ENCODE peak calls at places on chromosomes 2 and 18, in five cellular contexts. One of them, this sample, is unnamed.

GRCh38 chr2:65367517-65367916 is 64.9 kb downstream of the SPRED2 start:
- DNase-seq in HepG2: no peak
- DNase-seq in A549: peak
- DNase-seq in GM12878: no peak
- DNase-seq in K562: peak
- DNase-seq in this sample: no peak

GRCh38 chr18:62710417-62710816 is 4.9 kb upstream of the PHLPP1 start:
- DNase-seq in K562: no peak
- DNase-seq in GM12878: no peak
- DNase-seq in A549: no peak
- DNase-seq in HepG2: no peak
- DNase-seq in this sample: no peak

GRCh38 chr2:102224824-102225739 is 38.3 kb downstream of the IL1RL2 start:
- DNase-seq in A549: no peak
- DNase-seq in K562: no peak
- DNase-seq in HepG2: peak
- DNase-seq in GM12878: no peak
- DNase-seq in this sample: no peak

GRCh38 chr2:69226886-69227285 is 160.1 kb downstream of the GFPT1 start:
- DNase-seq in K562: no peak
- DNase-seq in HepG2: no peak
- DNase-seq in A549: no peak
- DNase-seq in GM12878: no peak
- DNase-seq in this sample: no peak

GRCh38 chr18:21439453-21439852 is 161.1 kb downstream of the ESCO1 start:
- DNase-seq in K562: no peak
- DNase-seq in A549: no peak
- DNase-seq in GM12878: no peak
- DNase-seq in HepG2: peak
- DNase-seq in this sample: no peak

GRCh38 chr18:24270937-24271380 is 126.7 kb downstream of the OSBPL1A start:
- DNase-seq in A549: no peak
- DNase-seq in GM12878: no peak
- DNase-seq in K562: no peak
- DNase-seq in HepG2: no peak
- DNase-seq in this sample: peak

GRCh38 chr2:10885479-10885863 is 26.3 kb upstream of the KCNF1 start:
- DNase-seq in HepG2: no peak
- DNase-seq in K562: no peak
- DNase-seq in GM12878: no peak
- DNase-seq in A549: no peak
- DNase-seq in this sample: no peak

GRCh38 chr2:25276569-25277465 is 64.9 kb downstream of the DNMT3A start:
- DNase-seq in A549: peak
- DNase-seq in GM12878: no peak
- DNase-seq in K562: peak
- DNase-seq in HepG2: no peak
- DNase-seq in this sample: peak

GRCh38 chr2:19667085-19667484 is 234.7 kb downstream of the TTC32 start:
- DNase-seq in HepG2: no peak
- DNase-seq in GM12878: no peak
- DNase-seq in A549: peak
- DNase-seq in K562: no peak
- DNase-seq in this sample: peak

GRCh38 chr2:47616506-47616905 is 166.4 kb upstream of the MSH6 start:
- DNase-seq in A549: no peak
- DNase-seq in HepG2: no peak
- DNase-seq in K562: no peak
- DNase-seq in GM12878: no peak
- DNase-seq in this sample: no peak

GRCh38 chr2:100767224-100767653 is 52.7 kb upstream of the NPAS2 start:
- DNase-seq in A549: no peak
- DNase-seq in K562: no peak
- DNase-seq in GM12878: no peak
- DNase-seq in HepG2: no peak
- DNase-seq in this sample: no peak

GRCh38 chr2:37984176-37984575 is 59.1 kb downstream of the RMDN2 start:
- DNase-seq in HepG2: no peak
- DNase-seq in GM12878: no peak
- DNase-seq in K562: no peak
- DNase-seq in A549: no peak
- DNase-seq in this sample: no peak

GRCh38 chr18:76678248-76678647 is 144.1 kb upstream of the ZNF236 start:
- DNase-seq in A549: no peak
- DNase-seq in K562: no peak
- DNase-seq in GM12878: no peak
- DNase-seq in HepG2: no peak
- DNase-seq in this sample: no peak

GRCh38 chr2:228535396-228535795 is 353.9 kb upstream of the SPHKAP start:
- DNase-seq in K562: no peak
- DNase-seq in A549: no peak
- DNase-seq in GM12878: no peak
- DNase-seq in HepG2: peak
- DNase-seq in this sample: peak

GRCh38 chr2:45874324-45874723 is 222.8 kb downstream of the PRKCE start:
- DNase-seq in K562: no peak
- DNase-seq in GM12878: no peak
- DNase-seq in HepG2: no peak
- DNase-seq in A549: no peak
- DNase-seq in this sample: no peak

GRCh38 chr2:186126181-186126580 is 359.9 kb upstream of the ZC3H15 start:
- DNase-seq in GM12878: no peak
- DNase-seq in K562: no peak
- DNase-seq in A549: no peak
- DNase-seq in HepG2: no peak
- DNase-seq in this sample: no peak

GRCh38 chr2:148947299-148947698 is 72.3 kb downstream of the KIF5C start:
- DNase-seq in HepG2: no peak
- DNase-seq in A549: no peak
- DNase-seq in K562: no peak
- DNase-seq in GM12878: no peak
- DNase-seq in this sample: no peak

GRCh38 chr2:2823061-2823753 is 492.1 kb upstream of the MYT1L start:
- DNase-seq in K562: no peak
- DNase-seq in GM12878: no peak
- DNase-seq in A549: no peak
- DNase-seq in HepG2: no peak
- DNase-seq in this sample: no peak

GRCh38 chr2:241635756-241636155 is 1.2 kb downstream of the THAP4 start:
- DNase-seq in A549: peak
- DNase-seq in GM12878: no peak
- DNase-seq in K562: peak
- DNase-seq in HepG2: peak
- DNase-seq in this sample: no peak

GRCh38 chr2:158045362-158045761 is 56.3 kb upstream of the UPP2 start:
- DNase-seq in HepG2: peak
- DNase-seq in K562: no peak
- DNase-seq in GM12878: no peak
- DNase-seq in A549: no peak
- DNase-seq in this sample: peak
- TF ChIP-seq JUNB in HepG2: no peak
- TF ChIP-seq JUNB in K562: no peak
- TF ChIP-seq JUNB in GM12878: no peak
- TF ChIP-seq JUNB in A549: no peak
- TF ChIP-seq JUNB in this sample: no peak

GRCh38 chr18:56083097-56083865 is 495.3 kb upstream of the TCF4 start:
- DNase-seq in K562: no peak
- DNase-seq in HepG2: no peak
- DNase-seq in A549: no peak
- DNase-seq in GM12878: no peak
- DNase-seq in this sample: peak
- TF ChIP-seq CTCF in K562: no peak
- TF ChIP-seq CTCF in HepG2: no peak
- TF ChIP-seq CTCF in A549: no peak
- TF ChIP-seq CTCF in GM12878: no peak
- TF ChIP-seq CTCF in this sample: peak

DNA sequence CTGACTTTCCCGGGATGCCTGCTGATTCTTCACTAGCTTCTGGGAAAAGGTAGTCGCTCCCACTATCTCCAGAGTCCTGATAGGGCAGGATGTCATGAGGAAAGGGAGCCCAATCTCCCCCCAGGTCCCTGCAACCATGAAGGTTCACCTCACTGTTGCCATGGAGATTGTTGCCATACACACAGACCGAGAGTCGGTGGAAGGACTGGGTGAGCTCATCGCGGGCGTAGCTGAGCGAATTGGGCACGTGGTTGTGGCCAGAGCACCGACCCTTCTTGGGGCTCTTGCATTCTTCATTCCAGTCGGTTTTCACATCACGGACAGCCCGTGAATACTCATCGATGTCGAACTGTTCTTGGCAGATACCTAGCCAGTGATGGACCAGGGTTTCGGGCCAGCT is 97.4 kb downstream of the MEP1B start:
- DNase-seq in HepG2: no peak
- DNase-seq in GM12878: no peak
- DNase-seq in A549: no peak
- DNase-seq in K562: no peak
- DNase-seq in this sample: peak
- TF ChIP-seq JUNB in HepG2: no peak
- TF ChIP-seq JUNB in GM12878: no peak
- TF ChIP-seq JUNB in A549: no peak
- TF ChIP-seq JUNB in K562: no peak
- TF ChIP-seq JUNB in this sample: no peak

GRCh38 chr2:207046642-207047213 is 107.4 kb downstream of the CPO start:
- DNase-seq in A549: no peak
- DNase-seq in K562: no peak
- DNase-seq in GM12878: no peak
- DNase-seq in HepG2: no peak
- DNase-seq in this sample: no peak

GRCh38 chr2:207042841-207043240 is 103.5 kb downstream of the CPO start:
- DNase-seq in GM12878: no peak
- DNase-seq in K562: no peak
- DNase-seq in A549: no peak
- DNase-seq in HepG2: no peak
- DNase-seq in this sample: no peak

GRCh38 chr2:207045531-207045930 is 106.2 kb downstream of the CPO start:
- DNase-seq in HepG2: no peak
- DNase-seq in A549: no peak
- DNase-seq in GM12878: no peak
- DNase-seq in K562: no peak
- DNase-seq in this sample: no peak

GRCh38 chr2:207044380-207044779 is 105.1 kb downstream of the CPO start:
- DNase-seq in GM12878: no peak
- DNase-seq in HepG2: no peak
- DNase-seq in K562: no peak
- DNase-seq in A549: no peak
- DNase-seq in this sample: no peak

DNA sequence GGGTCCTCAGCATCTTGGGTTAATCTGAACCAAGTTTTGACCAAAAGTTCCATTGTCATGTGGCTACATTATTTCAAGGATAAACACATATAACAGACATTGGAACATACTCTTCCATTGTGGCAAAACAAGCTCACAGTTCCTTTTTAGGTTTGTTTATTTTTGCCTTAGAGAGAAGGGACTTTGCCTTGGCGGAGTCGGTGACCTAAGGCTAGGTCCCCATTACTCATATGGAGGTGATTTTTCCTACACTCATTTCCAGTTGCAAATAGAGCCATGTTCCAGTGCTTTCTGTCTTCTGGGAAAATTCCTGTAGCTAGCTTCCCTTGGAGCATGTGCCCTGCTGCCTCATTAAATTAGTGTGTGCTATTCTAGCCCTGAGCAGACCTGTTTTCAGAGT is 105.6 kb downstream of the CPO start:
- DNase-seq in K562: no peak
- DNase-seq in A549: no peak
- DNase-seq in HepG2: peak
- DNase-seq in GM12878: no peak
- DNase-seq in this sample: no peak
- TF ChIP-seq CTCF in K562: no peak
- TF ChIP-seq CTCF in A549: no peak
- TF ChIP-seq CTCF in HepG2: no peak
- TF ChIP-seq CTCF in GM12878: no peak
- TF ChIP-seq CTCF in this sample: no peak

GRCh38 chr18:46097853-46098615 is at the start of gene ATP5F1A:
- DNase-seq in HepG2: peak
- DNase-seq in GM12878: peak
- DNase-seq in A549: peak
- DNase-seq in K562: peak
- DNase-seq in this sample: peak
- TF ChIP-seq JUNB in HepG2: no peak
- TF ChIP-seq JUNB in GM12878: no peak
- TF ChIP-seq JUNB in A549: no peak
- TF ChIP-seq JUNB in K562: no peak
- TF ChIP-seq JUNB in this sample: no peak

DNA sequence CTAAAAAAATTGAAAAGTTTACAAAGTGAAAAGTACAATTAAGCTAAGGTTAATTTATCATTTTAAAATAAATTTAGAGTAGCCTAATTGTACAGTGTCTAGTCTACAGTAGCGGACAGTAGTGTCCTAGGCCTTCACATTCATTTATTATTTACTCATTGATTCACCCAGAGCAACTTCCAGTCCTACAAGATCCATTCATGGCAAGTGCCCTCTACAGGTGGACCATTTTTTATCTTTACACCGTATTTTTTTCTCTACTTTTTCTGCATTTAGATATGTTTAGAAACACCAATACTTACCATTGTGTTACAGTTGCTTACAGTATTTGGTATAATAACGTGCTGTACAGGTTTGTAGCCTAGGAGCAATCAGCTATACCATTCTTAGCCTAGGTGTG is 84.1 kb downstream of the TSN start:
- DNase-seq in GM12878: no peak
- DNase-seq in K562: no peak
- DNase-seq in HepG2: peak
- DNase-seq in A549: no peak
- DNase-seq in this sample: no peak
- TF ChIP-seq CTCF in GM12878: no peak
- TF ChIP-seq CTCF in K562: peak
- TF ChIP-seq CTCF in HepG2: no peak
- TF ChIP-seq CTCF in A549: no peak
- TF ChIP-seq CTCF in this sample: peak